ENCODE peak calls at places on chromosome 19, in nine cellular contexts. U is fibroblast of the conjunctiva, V is erythroblast, I is body of pancreas, X is NCI-H510A treated with DMSO at 0.1 percent for 48 hours, O is lung, D is tibial nerve, B is T47D, J is NCI-H2029. N is an unnamed sample.

GRCh38 chr19:24069907-24070657 is 16.9 kb upstream of the ZNF254 start:
- DNase-seq in J (no peak), D (no peak), I (no peak), O (no peak), X (no peak), U (no peak), V (no peak), B (no peak), N (peak)

GRCh38 chr19:4390017-4390861 is 10.1 kb downstream of the SH3GL1 start:
- DNase-seq in B (no peak), X (peak), D (no peak), U (no peak), V (no peak), J (no peak), O (no peak), I (no peak), N (peak)

GRCh38 chr19:55086730-55087541 is 11.3 kb downstream of the EPS8L1 start:
- DNase-seq in B (no peak), O (peak), J (peak), D (peak), X (peak), U (peak), I (peak), V (peak), N (peak)

GRCh38 chr19:35901854-35902661 is at the start of gene HCST:
- DNase-seq in U (no peak), I (no peak), X (no peak), V (no peak), O (no peak), J (no peak), D (no peak), B (no peak), N (peak)

GRCh38 chr19:6572217-6572616 is 18.7 kb downstream of the CD70 start:
- DNase-seq in B (no peak), I (peak), D (peak), V (no peak), X (no peak), U (no peak), J (no peak), O (peak), N (no peak)

GRCh38 chr19:14091885-14092462 is 1.4 kb upstream of the SAMD1 start:
- DNase-seq in B (no peak), X (no peak), V (peak), O (no peak), J (no peak), I (no peak), U (no peak), D (no peak), N (no peak)

GRCh38 chr19:43607238-43608205 is 4.4 kb upstream of the SRRM5 start:
- DNase-seq in O (no peak), V (no peak), B (no peak), I (no peak), X (no peak), D (no peak), U (no peak), J (no peak), N (no peak)

GRCh38 chr19:44737238-44738160 is 11.0 kb upstream of the BCL3 start:
- DNase-seq in B (no peak), J (no peak), O (no peak), I (peak), V (no peak), D (no peak), X (no peak), U (no peak), N (no peak)

GRCh38 chr19:53101518-53101917 is 1.7 kb downstream of the ZNF160 start:
- DNase-seq in D (no peak), I (no peak), J (no peak), O (no peak), X (no peak), B (no peak), V (no peak), U (no peak), N (peak)

GRCh38 chr19:10191347-10191746 is 3.4 kb downstream of the DNMT1 start:
- DNase-seq in V (no peak), B (peak), O (no peak), D (peak), J (peak), U (peak), I (no peak), X (no peak), N (peak)

GRCh38 chr19:19026299-19026971 is 6.9 kb downstream of the SUGP2 start:
- DNase-seq in B (no peak), O (peak), J (no peak), U (no peak), D (peak), I (peak), V (no peak), X (no peak), N (no peak)

GRCh38 chr19:28021316-28022185 is 1191.4 kb downstream of the UQCRFS1 start:
- DNase-seq in O (no peak), V (no peak), B (no peak), I (no peak), U (no peak), X (no peak), J (no peak), D (no peak), N (no peak)

GRCh38 chr19:43132696-43133095 is 50.2 kb upstream of the PSG2 start:
- DNase-seq in X (no peak), B (no peak), V (no peak), U (no peak), J (no peak), D (no peak), O (no peak), I (no peak), N (peak)

N was measured in EL.